ENCODE peak calls at places on chromosomes 11 and 22, in five cellular contexts. Q is activated CD4-positive, alpha-beta T cell treated with anti-CD3 and anti-CD28 coated beads for 48 hours; V is stimulated activated CD4-positive, alpha-beta T cell treated with anti-CD3 and anti-CD28 coated beads, Interleukin-1b, Interleukin-23, amount 100 ng/mL, for 24 hours; T is fibroblast of lung; O is GM12891. E is an unnamed sample.
A peak's percentile ranks its signal among the peaks of the same experiment; 100 is the strongest.

GRCh38 chr11:118076754-118077281 is at the start of gene TMPRSS4:
- DNase-seq in Q (no peak), V (no peak), T (no peak), O (no peak), E (no peak)

GRCh38 chr11:62547691-62548281 is 1.2 kb upstream of the AHNAK start:
- DNase-seq in Q (no peak), V (no peak), T (peak; percentile 40), O (no peak), E (no peak)

GRCh38 chr11:1271002-1271401 is 38.4 kb downstream of the TOLLIP start:
- DNase-seq in Q (no peak), V (no peak), T (peak; percentile 10), O (no peak), E (no peak)

GRCh38 chr22:30861131-30861530 is 107.4 kb downstream of the MORC2 start:
- DNase-seq in Q (no peak), V (no peak), T (no peak), O (no peak), E (no peak)

GRCh38 chr11:75380716-75381420 is 18.4 kb upstream of the RPS3 start:
- DNase-seq in Q (no peak), V (no peak), T (no peak), O (no peak), E (no peak)

GRCh38 chr11:37788141-37788877 is 1190.3 kb upstream of the RAG2 start:
- DNase-seq in Q (no peak), V (no peak), T (peak; percentile 98), O (no peak), E (no peak)

GRCh38 chr11:29527391-29527936 is 489.4 kb downstream of the KCNA4 start:
- DNase-seq in Q (no peak), V (no peak), T (peak; percentile 80), O (no peak), E (no peak)

GRCh38 chr11:60165538-60165937 is 17.3 kb downstream of the MS4A6A start:
- DNase-seq in Q (peak; percentile 4), V (no peak), T (no peak), O (no peak), E (no peak)

GRCh38 chr11:107018274-107018901 is at the start of gene GUCY1A2:
- DNase-seq in Q (no peak), V (no peak), T (peak; percentile 37), O (peak; percentile 21), E (no peak)